ENCODE peak calls at places on chromosomes 12 and 14, in seven cellular contexts. U is cardiac muscle cell; X is effector memory CD4-positive, alpha-beta T cell; R is HepG2; T is GM23338; V is heart right ventricle; Q is neuronal stem cell. M is an unnamed sample.

GRCh38 chr12:34399631-34400422 is 377.5 kb downstream of the ALG10 start:
- DNase-seq in U (no peak), X (no peak), R (no peak), T (no peak), V (peak; percentile 1), Q (no peak), M (peak; percentile 46)

GRCh38 chr14:94673781-94674231 is 61.6 kb downstream of the SERPINA3 start:
- DNase-seq in U (peak; percentile 44), X (no peak), R (no peak), T (no peak), V (no peak), Q (no peak), M (peak; percentile 59)

GRCh38 chr14:68814376-68815287 is 21.8 kb upstream of the ZFP36L1 start:
- DNase-seq in U (peak; percentile 66), X (no peak), R (peak; percentile 74), T (peak; percentile 85), V (peak; percentile 73), Q (no peak), M (no peak)

GRCh38 chr12:61412209-61412608 is 848.0 kb upstream of the USP15 start:
- DNase-seq in U (no peak), X (no peak), R (no peak), T (peak; percentile 37), V (no peak), Q (no peak), M (no peak)

GRCh38 chr12:45336762-45337596 is 121.1 kb downstream of the ANO6 start:
- DNase-seq in U (peak; percentile 70), X (no peak), R (no peak), T (no peak), V (no peak), Q (no peak), M (no peak)

GRCh38 chr14:52366796-52367315 is 52.7 kb downstream of the PTGER2 start:
- DNase-seq in U (no peak), X (no peak), R (no peak), T (no peak), V (no peak), Q (no peak), M (no peak)

GRCh38 chr14:22850944-22851790 is 14.8 kb downstream of the MMP14 start:
- DNase-seq in U (peak; percentile 97), X (no peak), R (no peak), T (no peak), V (peak; percentile 92), Q (no peak), M (peak; percentile 98)

GRCh38 chr12:121939190-121939589 is 20.8 kb downstream of the CFAP251 start:
- DNase-seq in U (no peak), X (no peak), R (no peak), T (no peak), V (no peak), Q (no peak), M (no peak)

GRCh38 chr12:59372971-59373370 is 222.9 kb upstream of the SLC16A7 start:
- DNase-seq in U (peak; percentile 8), X (no peak), R (no peak), T (peak; percentile 79), V (no peak), Q (no peak), M (no peak)

GRCh38 chr12:89864419-89864818 is 155.8 kb upstream of the ATP2B1 start:
- DNase-seq in U (no peak), X (no peak), R (no peak), T (peak; percentile 20), V (no peak), Q (no peak), M (no peak)

GRCh38 chr14:90483551-90483950 is 86.7 kb downstream of the CALM1 start:
- DNase-seq in U (no peak), X (no peak), R (no peak), T (peak; percentile 12), V (peak; percentile 31), Q (no peak), M (no peak)

DNA sequence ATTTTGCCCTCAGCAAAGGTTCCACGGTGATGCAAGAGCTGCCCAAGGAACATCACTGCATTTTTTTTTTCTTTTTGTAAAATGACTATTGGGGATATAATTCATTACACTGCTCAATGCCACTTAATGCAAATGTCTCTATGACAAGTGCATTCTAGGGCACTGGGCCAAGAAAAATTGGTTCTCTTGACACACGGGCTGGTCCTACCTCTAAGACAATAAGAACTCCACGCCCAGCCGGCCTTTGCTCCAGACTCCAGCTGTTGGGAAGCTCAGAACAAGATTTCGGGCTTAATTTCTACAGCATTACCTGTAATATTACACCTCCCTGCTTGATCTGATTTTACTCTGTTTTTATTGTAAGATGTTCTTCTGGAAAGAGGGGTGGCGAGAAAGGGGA is 48.8 kb upstream of the VRK1 start:
- DNase-seq in U (no peak), X (no peak), R (no peak), T (no peak), V (no peak), Q (no peak), M (no peak)
- H3K4me3 ChIP-seq in U (no peak overlapping the region), X (no peak overlapping the region), R (no peak overlapping the region), T (no peak overlapping the region), V (no peak overlapping the region), Q (no peak overlapping the region), M (no peak overlapping the region)

GRCh38 chr14:95897280-95897679 is 20.6 kb downstream of the TUNAR start:
- DNase-seq in U (no peak), X (no peak), R (no peak), T (no peak), V (no peak), Q (no peak), M (no peak)

GRCh38 chr14:95896628-95897027 is 20.0 kb downstream of the TUNAR start:
- DNase-seq in U (no peak), X (no peak), R (no peak), T (peak; percentile 52), V (no peak), Q (no peak), M (no peak)

GRCh38 chr14:95892142-95892541 is 15.5 kb downstream of the TUNAR start:
- DNase-seq in U (no peak), X (no peak), R (no peak), T (no peak), V (no peak), Q (no peak), M (no peak)

GRCh38 chr14:95891742-95892141 is 15.1 kb downstream of the TUNAR start:
- DNase-seq in U (no peak), X (no peak), R (no peak), T (no peak), V (no peak), Q (no peak), M (no peak)

DNA sequence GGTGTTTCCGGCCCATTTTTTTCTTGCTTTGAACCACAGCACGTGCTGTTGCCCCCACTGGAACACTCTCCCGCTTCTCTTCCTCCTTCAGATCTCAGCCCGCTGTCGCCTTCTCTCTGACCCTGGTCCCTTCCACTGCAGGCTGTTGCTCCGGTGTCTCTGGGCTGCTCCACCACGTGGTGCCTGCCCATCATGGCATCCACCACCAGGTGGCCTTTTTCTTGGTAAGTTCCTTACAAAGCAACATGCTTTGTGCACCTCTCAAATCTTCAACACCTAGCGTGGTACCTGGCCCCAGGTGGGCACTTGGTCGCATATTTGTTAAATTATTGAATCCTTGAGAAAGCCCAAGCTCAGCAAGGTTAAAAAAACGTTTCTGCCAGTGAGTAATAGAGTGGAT is 19.1 kb downstream of the TUNAR start:
- DNase-seq in U (no peak), X (no peak), R (peak; percentile 18), T (peak; percentile 84), V (no peak), Q (no peak), M (peak; percentile 23)
- H3K27ac ChIP-seq in U (no peak overlapping the region), X (no peak overlapping the region), R (no peak overlapping the region), T (peak overlapping the region; percentile 93), V (no peak overlapping the region), Q (no peak overlapping the region), M (no peak overlapping the region)

GRCh38 chr12:113057565-113058485 is 1.3 kb downstream of the DTX1 start:
- DNase-seq in U (no peak), X (no peak), R (no peak), T (peak; percentile 53), V (no peak), Q (no peak), M (no peak)
- H3K4me1 ChIP-seq in U (no peaks in the 10 kb centered on the region), X (peaks cover 22% of the 10 kb centered on the region), R (peaks cover 7% of the 10 kb centered on the region), T (no peaks in the 10 kb centered on the region), V (peaks cover 15% of the 10 kb centered on the region), Q (peaks cover 6% of the 10 kb centered on the region), M (no peaks in the 10 kb centered on the region)

DNA sequence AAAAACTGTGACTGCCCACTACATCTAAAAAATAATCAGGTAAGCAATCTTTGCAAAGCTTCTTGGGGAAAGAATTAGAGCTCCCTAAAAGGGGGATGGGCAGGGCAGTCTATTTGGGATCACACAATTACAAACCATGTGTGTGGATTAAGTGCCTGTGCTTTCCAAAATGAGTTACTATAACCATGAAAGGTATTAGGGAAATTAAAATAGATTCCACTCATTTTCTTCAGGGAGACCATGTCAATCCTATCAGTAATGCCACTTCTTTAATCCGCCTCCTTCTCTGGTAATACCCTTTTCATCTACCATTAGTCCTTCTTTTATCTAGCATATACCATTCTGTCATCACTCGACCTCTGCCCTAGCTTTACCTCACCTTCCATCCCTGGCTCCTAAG is 53.7 kb downstream of the PAWR start:
- DNase-seq in U (no peak), X (no peak), R (no peak), T (no peak), V (no peak), Q (no peak), M (no peak)
- H3K4me3 ChIP-seq in U (no peak overlapping the region), X (no peak overlapping the region), R (no peak overlapping the region), T (no peak overlapping the region), V (no peak overlapping the region), Q (no peak overlapping the region), M (no peak overlapping the region)

GRCh38 chr12:11694528-11694927 is 45.1 kb downstream of the ETV6 start:
- DNase-seq in U (no peak), X (no peak), R (no peak), T (no peak), V (no peak), Q (no peak), M (no peak)

GRCh38 chr12:11693068-11693467 is 43.6 kb downstream of the ETV6 start:
- DNase-seq in U (no peak), X (no peak), R (no peak), T (no peak), V (no peak), Q (no peak), M (peak; percentile 55)

GRCh38 chr12:11693626-11694025 is 44.2 kb downstream of the ETV6 start:
- DNase-seq in U (no peak), X (no peak), R (no peak), T (no peak), V (no peak), Q (no peak), M (no peak)

GRCh38 chr12:11696084-11696483 is 46.6 kb downstream of the ETV6 start:
- DNase-seq in U (no peak), X (no peak), R (no peak), T (no peak), V (no peak), Q (no peak), M (no peak)

DNA sequence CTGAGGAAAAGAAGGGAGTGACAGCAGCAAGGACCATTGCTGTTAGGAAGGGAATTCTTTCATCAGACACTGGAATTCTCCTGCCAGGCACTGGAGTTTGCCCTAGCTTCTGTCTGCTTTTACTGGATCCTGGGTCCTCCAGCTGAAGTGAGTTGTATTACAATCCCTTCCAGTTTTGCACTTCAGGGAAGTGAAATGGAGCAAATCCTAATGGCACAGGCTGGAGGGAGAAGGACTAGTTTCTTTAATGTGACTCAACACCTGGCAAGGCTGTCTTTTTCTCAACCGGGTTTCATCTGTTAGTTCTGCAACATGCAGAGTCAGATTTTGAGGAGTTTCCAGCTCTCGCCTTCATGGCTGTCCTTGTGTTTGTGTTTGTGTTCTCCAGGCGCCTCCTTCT is 45.8 kb downstream of the ETV6 start:
- DNase-seq in U (peak; percentile 34), X (no peak), R (no peak), T (no peak), V (no peak), Q (no peak), M (no peak)
- H3K27ac ChIP-seq in U (no peak overlapping the region), X (no peak overlapping the region), R (no peak overlapping the region), T (peak overlapping the region; percentile 7), V (no peak overlapping the region), Q (no peak overlapping the region), M (peak overlapping the region; percentile 51)

M was measured in aorta.